ENCODE peak calls at places on chromosomes 12 and 14, in six cellular contexts. K is stimulated activated CD8-positive, alpha-beta memory T cell treated with anti-CD3 and anti-CD28 coated beads, Interleukin-4, amount 100 ng/mL, for 24 hours; B is SW 1271; G is naive B cell; C is HT-29; J is fibroblast of the aortic adventitia. P is an unnamed sample.

GRCh38 chr12:6896846-6897435 is 7.7 kb upstream of the LRRC23 start:
- DNase-seq in K (no peak), B (no peak), G (no peak), C (no peak), J (peak), P (no peak)

GRCh38 chr14:73607241-73607640 is 5.1 kb upstream of the ACOT6 start:
- DNase-seq in K (no peak), B (no peak), G (no peak), C (no peak), J (no peak), P (no peak)

GRCh38 chr14:72904218-72904617 is 10.3 kb upstream of the DPF3 start:
- DNase-seq in K (no peak), B (no peak), G (no peak), C (no peak), J (no peak), P (no peak)

GRCh38 chr12:102960766-102961487 is 3.5 kb downstream of the ASCL1 start:
- DNase-seq in K (no peak), B (no peak), G (no peak), C (no peak), J (no peak), P (no peak)

GRCh38 chr12:6020930-6021329 is 75.9 kb upstream of the ANO2 start:
- DNase-seq in K (no peak), B (no peak), G (no peak), C (no peak), J (no peak), P (no peak)

GRCh38 chr14:104820669-104821228 is 19.8 kb downstream of the ZBTB42 start:
- DNase-seq in K (no peak), B (no peak), G (no peak), C (peak), J (peak), P (no peak)

GRCh38 chr14:77123381-77124344 is 17.9 kb downstream of the ZDHHC22 start:
- DNase-seq in K (no peak), B (no peak), G (no peak), C (peak), J (no peak), P (no peak)

GRCh38 chr12:42135264-42135814 is 9.3 kb downstream of the GXYLT1 start:
- DNase-seq in K (no peak), B (no peak), G (no peak), C (no peak), J (peak), P (no peak)

GRCh38 chr14:70735043-70735442 is 74.3 kb downstream of the MAP3K9 start:
- DNase-seq in K (no peak), B (no peak), G (no peak), C (no peak), J (no peak), P (no peak)

GRCh38 chr12:123453165-123453564 is 4.8 kb upstream of the SNRNP35 start:
- DNase-seq in K (no peak), B (no peak), G (no peak), C (no peak), J (no peak), P (peak)

GRCh38 chr12:108861878-108862587 is 4.7 kb upstream of the SSH1 start:
- DNase-seq in K (no peak), B (no peak), G (peak), C (peak), J (no peak), P (peak)

GRCh38 chr12:47147749-47148148 is 68.0 kb upstream of the AMIGO2 start:
- DNase-seq in K (no peak), B (no peak), G (no peak), C (no peak), J (peak), P (no peak)

GRCh38 chr14:100297320-100298300 is 8.6 kb downstream of the SLC25A29 start:
- DNase-seq in K (no peak), B (no peak), G (peak), C (no peak), J (peak), P (no peak)

GRCh38 chr12:77160931-77161330 is 95.6 kb upstream of the E2F7 start:
- DNase-seq in K (no peak), B (no peak), G (no peak), C (no peak), J (no peak), P (no peak)

GRCh38 chr12:116434155-116435065 is 124.8 kb upstream of the MAP1LC3B2 start:
- DNase-seq in K (no peak), B (peak), G (no peak), C (peak), J (peak), P (no peak)

GRCh38 chr12:110689601-110690430 is 901 bp upstream of the HVCN1 start:
- DNase-seq in K (peak), B (no peak), G (peak), C (no peak), J (peak), P (peak)

GRCh38 chr12:123996581-123996980 is 23.6 kb downstream of the ZNF664 start:
- DNase-seq in K (no peak), B (no peak), G (no peak), C (no peak), J (no peak), P (no peak)

GRCh38 chr14:50794063-50794645 is 36.8 kb downstream of the NIN start:
- DNase-seq in K (no peak), B (no peak), G (peak), C (no peak), J (no peak), P (no peak)

GRCh38 chr14:66228267-66228970 is 257.8 kb upstream of the CCDC196 start:
- DNase-seq in K (no peak), B (no peak), G (no peak), C (no peak), J (peak), P (no peak)

GRCh38 chr12:32522322-32523221 is 123.2 kb downstream of the FGD4 start:
- DNase-seq in K (no peak), B (no peak), G (no peak), C (no peak), J (peak), P (no peak)

GRCh38 chr14:99757331-99758070 is 35.7 kb upstream of the EML1 start:
- DNase-seq in K (no peak), B (peak), G (no peak), C (no peak), J (peak), P (no peak)

GRCh38 chr12:131710464-131711457 is at the start of gene SFSWAP:
- DNase-seq in K (peak), B (peak), G (peak), C (peak), J (peak), P (peak)

GRCh38 chr14:101858791-101859537 is 97.5 kb downstream of the PPP2R5C start:
- DNase-seq in K (no peak), B (no peak), G (no peak), C (no peak), J (no peak), P (peak)

GRCh38 chr12:14540801-14541462 is 26.8 kb downstream of the PLBD1 start:
- DNase-seq in K (no peak), B (no peak), G (no peak), C (no peak), J (no peak), P (no peak)

GRCh38 chr12:119788783-119789182 is 88.3 kb downstream of the CIT start:
- DNase-seq in K (no peak), B (no peak), G (no peak), C (no peak), J (peak), P (no peak)

GRCh38 chr14:93112891-93113677 is 2.6 kb downstream of the ITPK1 start:
- DNase-seq in K (peak), B (peak), G (peak), C (peak), J (peak), P (peak)

GRCh38 chr14:94598816-94599655 is 13.2 kb upstream of the SERPINA3 start:
- DNase-seq in K (no peak), B (peak), G (no peak), C (peak), J (peak), P (no peak)

GRCh38 chr12:96529912-96530311 is 40.5 kb downstream of the CFAP54 start:
- DNase-seq in K (no peak), B (no peak), G (no peak), C (no peak), J (no peak), P (no peak)

GRCh38 chr14:78157855-78158436 is 12.2 kb upstream of the NRXN3 start:
- DNase-seq in K (no peak), B (no peak), G (no peak), C (peak), J (peak), P (peak)